ENCODE peak calls at places on chromosomes 16 and 17, in ten cellular contexts. Z is midbrain; X is GM04504; O is AG10803; A is mesothelial cell of epicardium; C is anterior cingulate cortex; G is BJ; K is epithelial cell of esophagus; Q is stimulated activated CD8-positive, alpha-beta memory T cell treated with anti-CD3 and anti-CD28 coated beads, Interleukin-2, amount 100 ng/mL, for 1 hour; T is psoas muscle. L is an unnamed sample.

GRCh38 chr17:33012522-33013033 is 20.9 kb downstream of the SPACA3 start:
- DNase-seq in C (no peak), T (no peak), X (peak; percentile 41), Q (no peak), G (peak; percentile 51), K (peak; percentile 92), A (no peak), Z (no peak), O (peak; percentile 83), L (peak; percentile 90)

GRCh38 chr16:87850009-87851006 is 19.0 kb downstream of the SLC7A5 start:
- DNase-seq in K (peak; percentile 52), Z (peak; percentile 51), X (no peak), O (peak; percentile 29), G (no peak), T (peak; percentile 76), Q (peak; percentile 65), C (peak; percentile 57), A (peak; percentile 63), L (no peak)

GRCh38 chr17:5485270-5486205 is at the start of gene DERL2:
- DNase-seq in A (no peak), O (peak; percentile 35), Q (no peak), C (no peak), K (peak; percentile 20), X (no peak), Z (no peak), T (no peak), G (no peak), L (no peak)

GRCh38 chr17:45019177-45019711 is 32.2 kb downstream of the DCAKD start:
- DNase-seq in A (no peak), T (peak; percentile 61), K (peak; percentile 55), G (no peak), X (peak; percentile 35), C (peak; percentile 44), Z (peak; percentile 40), Q (peak; percentile 16), O (peak; percentile 48), L (no peak)

GRCh38 chr16:58011652-58012051 is 10.4 kb downstream of the USB1 start:
- DNase-seq in T (no peak), G (no peak), A (no peak), K (no peak), Q (no peak), X (no peak), O (peak; percentile 79), Z (no peak), C (no peak), L (peak; percentile 40)

GRCh38 chr17:58956997-58957724 is 149.5 kb downstream of the TRIM37 start:
- DNase-seq in Z (no peak), O (no peak), X (no peak), C (no peak), K (peak; percentile 54), A (no peak), T (no peak), G (no peak), Q (no peak), L (peak; percentile 33)

GRCh38 chr17:35238817-35239216 is 4.1 kb upstream of the SLFN5 start:
- DNase-seq in K (peak; percentile 93), X (peak; percentile 17), O (peak; percentile 53), G (no peak), T (no peak), C (no peak), Q (no peak), A (no peak), Z (no peak), L (peak; percentile 17)

GRCh38 chr17:62967111-62967449 is 1.0 kb downstream of the TANC2 start:
- DNase-seq in O (no peak), Q (no peak), Z (no peak), A (no peak), K (no peak), X (no peak), C (no peak), G (no peak), T (no peak), L (no peak)

GRCh38 chr17:75404223-75404738 is 1.2 kb downstream of the GRB2 start:
- DNase-seq in A (peak; percentile 39), C (peak; percentile 30), X (peak; percentile 64), G (no peak), K (peak; percentile 80), Q (no peak), T (peak; percentile 48), O (peak; percentile 79), Z (peak; percentile 68), L (no peak)

GRCh38 chr17:65175952-65176351 is 38.8 kb downstream of the RGS9 start:
- DNase-seq in O (no peak), G (no peak), A (no peak), T (no peak), Z (no peak), K (no peak), C (no peak), X (no peak), Q (no peak), L (no peak)

GRCh38 chr17:48892940-48893645 is 506 bp downstream of the ATP5MC1 start:
- DNase-seq in K (peak; percentile 33), X (no peak), A (no peak), Z (no peak), C (no peak), O (no peak), G (no peak), Q (no peak), T (no peak), L (no peak)

GRCh38 chr17:60163108-60163784 is 13.5 kb downstream of the CA4 start:
- DNase-seq in O (no peak), Z (no peak), X (no peak), G (no peak), K (no peak), A (no peak), C (no peak), T (no peak), Q (no peak), L (no peak)

GRCh38 chr17:42365136-42365535 is 23.1 kb downstream of the STAT3 start:
- DNase-seq in K (no peak), G (no peak), T (no peak), Q (no peak), A (no peak), O (peak; percentile 58), X (no peak), Z (no peak), C (no peak), L (no peak)

GRCh38 chr16:53541326-53541725 is 38.3 kb upstream of the AKTIP start:
- DNase-seq in K (no peak), O (peak; percentile 35), Z (no peak), G (no peak), C (no peak), X (no peak), A (no peak), Q (no peak), T (no peak), L (no peak)

GRCh38 chr16:12087901-12088364 is 111.4 kb downstream of the SNX29 start:
- DNase-seq in C (no peak), Q (no peak), K (peak; percentile 18), G (no peak), A (no peak), X (no peak), T (no peak), Z (no peak), O (no peak), L (no peak)

L was measured in AG04449.